ENCODE peak calls at places on chromosomes 16 and 17, in four cellular contexts. D is activated T-helper 1 cell treated with anti-CD3 and anti-CD28 coated beads, Interleukin-2, amount 50 U/mL, for 16 hours; N is hypothalamus; X is activated CD4-positive, alpha-beta T cell treated with anti-CD3 and anti-CD28 coated beads for 36 hours. Q is an unnamed sample.

GRCh38 chr17:64779344-64780095 is 117.4 kb upstream of the SMURF2 start:
- DNase-seq in D (no peak), N (no peak), X (peak), Q (peak)

GRCh38 chr16:86597126-86597879 is 19.0 kb downstream of the FOXL1 start:
- DNase-seq in D (no peak), N (no peak), X (no peak), Q (no peak)

GRCh38 chr17:41367426-41368075 is 2.1 kb downstream of the KRT33B start:
- DNase-seq in D (no peak), N (no peak), X (no peak), Q (no peak)

GRCh38 chr17:60421273-60422161 is 772 bp upstream of the CHCT1 start:
- DNase-seq in D (peak), N (peak), X (peak), Q (peak)

GRCh38 chr16:11492808-11493530 is 93.8 kb downstream of the LITAF start:
- DNase-seq in D (no peak), N (no peak), X (no peak), Q (no peak)

GRCh38 chr17:35890774-35891155 is 10.6 kb upstream of the CCL5 start:
- DNase-seq in D (no peak), N (no peak), X (peak), Q (no peak)

GRCh38 chr17:10216213-10216982 is 18.0 kb upstream of the GAS7 start:
- DNase-seq in D (no peak), N (peak), X (no peak), Q (no peak)

GRCh38 chr16:10728035-10728462 is 15.6 kb upstream of the NUBP1 start:
- DNase-seq in D (no peak), N (no peak), X (no peak), Q (no peak)

GRCh38 chr17:77565166-77565565 is 393.3 kb upstream of the TNRC6C start:
- DNase-seq in D (no peak), N (no peak), X (no peak), Q (no peak)

GRCh38 chr16:3122926-3123570 is 10.7 kb downstream of the ZNF205 start:
- DNase-seq in D (no peak), N (no peak), X (no peak), Q (no peak)

GRCh38 chr16:51151435-51151950 is 423 bp upstream of the SALL1 start:
- DNase-seq in D (no peak), N (peak), X (no peak), Q (no peak)

GRCh38 chr17:9434502-9435113 is 141.0 kb downstream of the STX8 start:
- DNase-seq in D (no peak), N (no peak), X (no peak), Q (no peak)

GRCh38 chr17:21029515-21029914 is 13.3 kb downstream of the USP22 start:
- DNase-seq in D (no peak), N (no peak), X (no peak), Q (no peak)

GRCh38 chr16:73365010-73365409 is 317.1 kb upstream of the ZFHX3 start:
- DNase-seq in D (no peak), N (no peak), X (no peak), Q (no peak)

GRCh38 chr16:72189865-72190371 is 18.0 kb upstream of the PMFBP1 start:
- DNase-seq in D (no peak), N (no peak), X (no peak), Q (no peak)

GRCh38 chr17:39921323-39921722 is 2.9 kb upstream of the GSDMB start:
- DNase-seq in D (no peak), N (no peak), X (peak), Q (no peak)

GRCh38 chr16:89629827-89630610 is 16.6 kb downstream of the DPEP1 start:
- DNase-seq in D (no peak), N (no peak), X (no peak), Q (no peak)

GRCh38 chr17:20253323-20253722 is 214.0 kb downstream of the LGALS9B start:
- DNase-seq in D (no peak), N (no peak), X (no peak), Q (no peak)

GRCh38 chr17:70318061-70318460 is 148.7 kb downstream of the KCNJ2 start:
- DNase-seq in D (no peak), N (no peak), X (no peak), Q (no peak)

GRCh38 chr17:82416264-82416663 is 1.9 kb upstream of the HEXD start:
- DNase-seq in D (no peak), N (no peak), X (no peak), Q (no peak)

GRCh38 chr16:87829123-87829980 is 40.0 kb downstream of the SLC7A5 start:
- DNase-seq in D (no peak), N (no peak), X (peak), Q (no peak)

GRCh38 chr17:3529817-3530741 is 27.5 kb downstream of the TRPV3 start:
- DNase-seq in D (no peak), N (peak), X (no peak), Q (peak)

GRCh38 chr16:75398333-75398732 is 35.0 kb downstream of the CFDP1 start:
- DNase-seq in D (no peak), N (no peak), X (no peak), Q (no peak)

GRCh38 chr16:79217375-79218011 is 383.0 kb downstream of the MAF start:
- DNase-seq in D (no peak), N (no peak), X (peak), Q (no peak)

GRCh38 chr17:71334041-71334781 is 786.6 kb upstream of the SOX9 start:
- DNase-seq in D (no peak), N (no peak), X (no peak), Q (no peak)

GRCh38 chr17:28891201-28891600 is 6.3 kb downstream of the FLOT2 start:
- DNase-seq in D (no peak), N (no peak), X (no peak), Q (no peak)

GRCh38 chr17:46935658-46936266 is 12.8 kb downstream of the GOSR2 start:
- DNase-seq in D (no peak), N (no peak), X (no peak), Q (no peak)

GRCh38 chr17:34226011-34226410 is 29.1 kb upstream of the CCL2 start:
- DNase-seq in D (no peak), N (no peak), X (no peak), Q (no peak)

GRCh38 chr16:84116720-84117481 is at the start of gene MBTPS1:
- DNase-seq in D (peak), N (peak), X (peak), Q (peak)

GRCh38 chr16:21205303-21205702 is 6.1 kb downstream of the ZP2 start:
- DNase-seq in D (no peak), N (no peak), X (no peak), Q (no peak)

GRCh38 chr17:1562178-1562643 is 381 bp downstream of the PITPNA start:
- DNase-seq in D (peak), N (no peak), X (no peak), Q (peak)

Q was measured in psoas muscle.